ENCODE peak calls at places on chromosomes 12 and 14, in seven cellular contexts. G is activated CD4-positive, alpha-beta T cell treated with anti-CD3 and anti-CD28 coated beads, Interleukin-2, amount 10 ng/mL, durations not matched to agents 7 days and 5 days; W is spleen; L is AG08396; Y is NCI-H2081; C is Ammon's horn; H is SIG-M5. P is an unnamed sample.

GRCh38 chr14:56120091-56120632 is 2.0 kb downstream of the PELI2 start:
- DNase-seq in G (no peak), W (no peak), L (peak; percentile 45), Y (peak; percentile 31), C (peak; percentile 21), H (no peak), P (no peak)

GRCh38 chr12:481422-481821 is 21.7 kb downstream of the B4GALNT3 start:
- DNase-seq in G (no peak), W (no peak), L (peak; percentile 44), Y (peak; percentile 80), C (no peak), H (peak; percentile 20), P (no peak)

GRCh38 chr12:388547-389137 is 478 bp downstream of the KDM5A start:
- DNase-seq in G (peak; percentile 67), W (peak; percentile 90), L (peak; percentile 17), Y (no peak), C (peak; percentile 26), H (no peak), P (no peak)

GRCh38 chr12:132827763-132828703 is 636 bp downstream of the GOLGA3 start:
- DNase-seq in G (peak; percentile 32), W (peak; percentile 89), L (peak; percentile 71), Y (no peak), C (no peak), H (no peak), P (no peak)

GRCh38 chr14:36879558-36879957 is 217.9 kb downstream of the PAX9 start:
- DNase-seq in G (no peak), W (no peak), L (no peak), Y (no peak), C (no peak), H (no peak), P (no peak)

GRCh38 chr12:56838602-56839488 is 75.7 kb downstream of the HSD17B6 start:
- DNase-seq in G (no peak), W (no peak), L (no peak), Y (no peak), C (no peak), H (no peak), P (no peak)

GRCh38 chr14:44961151-44961729 is 507 bp downstream of the KLHL28 start:
- DNase-seq in G (peak; percentile 69), W (peak; percentile 91), L (peak; percentile 56), Y (peak; percentile 51), C (peak; percentile 69), H (no peak), P (no peak)

GRCh38 chr14:54387328-54387727 is 9.5 kb upstream of the CDKN3 start:
- DNase-seq in G (no peak), W (no peak), L (no peak), Y (no peak), C (no peak), H (no peak), P (no peak)

GRCh38 chr12:49031573-49032161 is 13.1 kb upstream of the PRKAG1 start:
- DNase-seq in G (no peak), W (no peak), L (no peak), Y (no peak), C (no peak), H (no peak), P (no peak)

GRCh38 chr14:73393375-73393774 is 65.0 kb downstream of the NUMB start:
- DNase-seq in G (no peak), W (no peak), L (no peak), Y (peak; percentile 8), C (no peak), H (no peak), P (no peak)